ENCODE peak calls at places on chromosomes 13 and 19, in seven cellular contexts. Z, R, J, G, P, B and Y are unnamed samples.

GRCh38 chr13:113641426-113641825 is 16.6 kb downstream of the ATP4B start:
- DNase-seq in G (no peak), Z (no peak), R (no peak), P (peak), B (peak), J (no peak), Y (no peak)

GRCh38 chr13:80337011-80337688 is 3.8 kb downstream of the SPRY2 start:
- DNase-seq in G (no peak), R (no peak), Z (no peak), J (no peak), B (no peak), P (no peak), Y (peak)

GRCh38 chr19:10211691-10212090 is 16.9 kb upstream of the DNMT1 start:
- DNase-seq in P (no peak), G (no peak), R (no peak), Z (no peak), J (no peak), B (no peak), Y (no peak)

GRCh38 chr13:49560270-49561063 is 24.9 kb downstream of the RCBTB1 start:
- DNase-seq in R (peak), G (peak), P (no peak), Z (peak), J (no peak), B (peak), Y (no peak)

GRCh38 chr19:39407394-39407643 is 672 bp downstream of the ZFP36 start:
- DNase-seq in G (no peak), B (no peak), Z (peak), R (no peak), J (no peak), P (no peak), Y (no peak)

GRCh38 chr19:10269333-10270179 is 1.4 kb upstream of the ICAM1 start:
- DNase-seq in R (peak), J (peak), Z (peak), G (no peak), B (peak), P (peak), Y (peak)

GRCh38 chr13:27353166-27353583 is 71.2 kb upstream of the GTF3A start:
- DNase-seq in G (no peak), R (no peak), P (no peak), B (no peak), Z (no peak), J (no peak), Y (no peak)

GRCh38 chr19:49157445-49158224 is at the start of gene TRPM4:
- DNase-seq in R (peak), J (peak), B (peak), P (peak), G (peak), Z (peak), Y (peak)

GRCh38 chr19:1452802-1453524 is 3.0 kb downstream of the APC2 start:
- DNase-seq in R (no peak), Z (no peak), B (no peak), P (no peak), G (no peak), J (no peak), Y (no peak)

GRCh38 chr19:46410205-46411087 is 2.9 kb downstream of the CCDC8 start:
- DNase-seq in B (no peak), G (no peak), Z (no peak), P (no peak), J (no peak), R (no peak), Y (no peak)

GRCh38 chr13:41470187-41470586 is 12.8 kb downstream of the RGCC start:
- DNase-seq in P (no peak), Z (no peak), J (no peak), R (no peak), G (no peak), B (no peak), Y (no peak)

GRCh38 chr19:55368701-55369563 is 1.3 kb downstream of the IL11 start:
- DNase-seq in G (no peak), P (no peak), B (no peak), R (no peak), J (peak), Z (no peak), Y (peak)

GRCh38 chr13:50280538-50280937 is 265.3 kb downstream of the KCNRG start:
- DNase-seq in B (no peak), G (no peak), Z (no peak), J (no peak), P (no peak), R (no peak), Y (no peak)

GRCh38 chr13:95275322-95276118 is 25.7 kb downstream of the ABCC4 start:
- DNase-seq in B (peak), Z (peak), J (no peak), P (no peak), G (no peak), R (no peak), Y (no peak)

GRCh38 chr13:60583196-60583908 is 186.3 kb downstream of the TDRD3 start:
- DNase-seq in R (no peak), P (peak), J (no peak), Z (no peak), G (no peak), B (no peak), Y (no peak)

GRCh38 chr13:31982540-31982939 is 49.0 kb upstream of the FRY start:
- DNase-seq in R (peak), P (peak), B (peak), J (no peak), G (peak), Z (no peak), Y (peak)

GRCh38 chr19:41206456-41206855 is 12.6 kb upstream of the AXL start:
- DNase-seq in B (no peak), R (no peak), Z (no peak), P (no peak), G (no peak), J (no peak), Y (no peak)
- TF ChIP-seq EP300 in B (no peak), R (no peak), Z (no peak), P (no peak), G (no peak), J (no peak), Y (no peak)

DNA sequence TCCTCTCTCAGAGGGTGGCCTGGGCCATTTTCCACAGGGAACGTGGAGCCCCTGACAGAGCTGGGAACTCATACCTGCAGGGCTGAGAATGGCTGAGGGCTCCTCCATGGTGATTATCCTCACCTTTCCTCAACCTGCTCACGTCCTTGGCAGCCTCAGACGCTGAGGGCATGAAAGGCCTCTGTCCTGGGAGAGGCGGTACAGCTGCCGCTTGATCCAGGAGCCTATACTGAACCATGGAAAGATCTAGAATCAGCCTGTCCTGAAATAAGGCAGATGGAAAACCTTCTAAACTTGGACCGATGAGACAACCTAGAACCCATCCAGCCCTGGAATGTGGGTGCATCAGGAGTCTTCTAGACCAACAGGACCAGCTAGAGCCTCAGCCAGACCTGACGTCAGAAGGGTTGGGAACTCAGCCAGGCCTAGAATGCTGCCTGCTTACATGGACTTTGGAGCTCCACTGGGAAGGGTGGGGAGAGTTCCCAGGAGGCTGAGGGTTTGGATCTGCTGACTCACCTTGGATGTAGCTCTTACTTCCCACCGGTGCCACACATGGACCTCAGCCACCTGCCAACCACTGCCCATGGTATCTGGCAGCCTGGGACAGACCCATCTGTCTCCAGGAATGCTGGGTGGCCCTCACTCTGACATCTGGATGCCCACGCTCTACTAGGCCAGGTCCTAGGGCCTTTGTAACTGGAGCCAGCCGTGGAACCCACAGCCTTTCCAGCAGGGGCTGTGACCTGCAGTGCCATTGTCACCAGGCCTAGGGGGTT is 7.5 kb downstream of the KCTD15 start:
- DNase-seq in J (no peak), P (peak), Z (peak), R (no peak), G (peak), B (peak), Y (no peak)
- TF ChIP-seq EP300 in J (no peak), P (no peak), Z (no peak), R (no peak), G (no peak), B (no peak), Y (no peak)

GRCh38 chr13:93621966-93622365 is 395.4 kb downstream of the GPC6 start:
- DNase-seq in J (no peak), B (no peak), R (no peak), P (no peak), Z (no peak), G (no peak), Y (no peak)

GRCh38 chr13:93628136-93628535 is 401.5 kb downstream of the GPC6 start:
- DNase-seq in G (no peak), R (no peak), P (no peak), B (no peak), J (no peak), Z (no peak), Y (peak)

GRCh38 chr13:93625536-93625935 is 398.9 kb downstream of the GPC6 start:
- DNase-seq in Z (no peak), B (no peak), G (no peak), R (no peak), P (no peak), J (no peak), Y (no peak)

GRCh38 chr13:93621051-93621450 is 394.4 kb downstream of the GPC6 start:
- DNase-seq in G (no peak), Z (no peak), P (no peak), J (no peak), R (no peak), B (no peak), Y (no peak)

GRCh38 chr13:93624371-93624777 is 397.8 kb downstream of the GPC6 start:
- DNase-seq in R (no peak), Z (no peak), G (no peak), J (no peak), B (no peak), P (no peak), Y (no peak)
- TF ChIP-seq EP300 in R (no peak), Z (no peak), G (no peak), J (no peak), B (no peak), P (no peak), Y (no peak)

DNA sequence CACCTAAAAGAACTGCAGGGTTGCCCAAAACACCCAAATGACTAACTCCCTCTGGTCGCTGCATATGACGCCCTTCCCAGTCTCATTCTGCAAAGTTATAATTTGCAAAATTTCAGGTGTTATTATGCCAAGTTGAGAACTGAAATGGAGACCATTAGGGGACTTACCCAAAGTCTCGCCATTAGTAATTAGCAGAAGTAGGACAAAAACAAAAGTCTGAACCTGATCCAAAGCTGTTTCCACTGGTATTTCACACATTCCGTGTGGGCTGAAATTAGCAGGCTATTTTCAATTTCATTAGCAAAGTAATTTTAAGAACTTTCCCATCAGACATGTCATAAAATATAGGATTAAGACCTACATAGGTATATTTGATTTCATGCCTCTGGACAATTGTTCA is 6.8 kb downstream of the RUBCNL start:
- DNase-seq in J (no peak), P (no peak), G (no peak), R (no peak), B (no peak), Z (no peak), Y (no peak)
- TF ChIP-seq EP300 in J (no peak), P (no peak), G (no peak), R (no peak), B (no peak), Z (no peak), Y (no peak)

GRCh38 chr19:34481861-34482379 is 362 bp downstream of the WTIP start:
- DNase-seq in Z (peak), R (no peak), P (no peak), J (no peak), B (no peak), G (peak), Y (peak)

GRCh38 chr19:34479396-34479795 is 2.2 kb upstream of the WTIP start:
- DNase-seq in P (no peak), B (no peak), G (no peak), J (no peak), R (no peak), Z (no peak), Y (no peak)

GRCh38 chr19:34482380-34483250 is 1.1 kb downstream of the WTIP start:
- DNase-seq in G (peak), R (no peak), Z (no peak), B (no peak), P (no peak), J (no peak), Y (peak)

GRCh38 chr19:34480491-34480890 is 1.1 kb upstream of the WTIP start:
- DNase-seq in J (no peak), P (no peak), B (no peak), R (no peak), Z (peak), G (no peak), Y (no peak)

GRCh38 chr19:34480971-34481821 is at the start of gene WTIP:
- DNase-seq in B (peak), G (peak), J (no peak), Z (peak), R (peak), P (peak), Y (peak)
- TF ChIP-seq EP300 in B (no peak), G (no peak), J (no peak), Z (no peak), R (no peak), P (no peak), Y (peak)

DNA sequence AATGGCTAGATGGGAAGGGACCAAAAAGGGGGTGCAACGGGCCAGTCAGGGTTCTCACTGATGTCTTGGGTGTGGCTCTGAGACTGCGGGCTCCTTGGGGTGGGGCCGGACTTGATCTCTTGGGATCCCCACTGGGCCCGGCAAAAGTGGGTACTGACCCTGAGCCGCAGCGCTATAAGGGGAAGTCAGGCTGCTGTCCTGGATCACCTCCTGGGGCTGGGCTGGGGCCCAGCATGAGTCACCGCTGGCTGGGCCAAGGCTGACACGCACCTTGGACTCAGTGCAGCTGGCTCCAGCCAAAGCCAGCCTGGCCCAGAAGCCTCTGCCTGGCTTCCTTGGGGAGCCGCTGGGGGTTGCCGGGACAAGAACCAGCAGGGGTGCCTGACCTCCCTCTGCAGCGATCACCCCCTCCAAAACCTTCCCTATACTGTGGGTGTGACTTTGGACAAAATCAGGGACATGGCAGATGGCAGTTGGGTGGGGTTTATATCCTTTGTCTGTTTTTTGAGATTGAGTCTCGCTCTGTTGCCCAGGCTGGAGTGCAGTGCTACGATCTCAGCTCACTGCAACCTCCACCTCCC is 614 bp upstream of the IQCN start:
- DNase-seq in B (peak), J (peak), G (peak), Z (peak), P (peak), R (peak), Y (no peak)
- TF ChIP-seq EP300 in B (peak), J (peak), G (no peak), Z (peak), P (peak), R (no peak), Y (peak)

DNA sequence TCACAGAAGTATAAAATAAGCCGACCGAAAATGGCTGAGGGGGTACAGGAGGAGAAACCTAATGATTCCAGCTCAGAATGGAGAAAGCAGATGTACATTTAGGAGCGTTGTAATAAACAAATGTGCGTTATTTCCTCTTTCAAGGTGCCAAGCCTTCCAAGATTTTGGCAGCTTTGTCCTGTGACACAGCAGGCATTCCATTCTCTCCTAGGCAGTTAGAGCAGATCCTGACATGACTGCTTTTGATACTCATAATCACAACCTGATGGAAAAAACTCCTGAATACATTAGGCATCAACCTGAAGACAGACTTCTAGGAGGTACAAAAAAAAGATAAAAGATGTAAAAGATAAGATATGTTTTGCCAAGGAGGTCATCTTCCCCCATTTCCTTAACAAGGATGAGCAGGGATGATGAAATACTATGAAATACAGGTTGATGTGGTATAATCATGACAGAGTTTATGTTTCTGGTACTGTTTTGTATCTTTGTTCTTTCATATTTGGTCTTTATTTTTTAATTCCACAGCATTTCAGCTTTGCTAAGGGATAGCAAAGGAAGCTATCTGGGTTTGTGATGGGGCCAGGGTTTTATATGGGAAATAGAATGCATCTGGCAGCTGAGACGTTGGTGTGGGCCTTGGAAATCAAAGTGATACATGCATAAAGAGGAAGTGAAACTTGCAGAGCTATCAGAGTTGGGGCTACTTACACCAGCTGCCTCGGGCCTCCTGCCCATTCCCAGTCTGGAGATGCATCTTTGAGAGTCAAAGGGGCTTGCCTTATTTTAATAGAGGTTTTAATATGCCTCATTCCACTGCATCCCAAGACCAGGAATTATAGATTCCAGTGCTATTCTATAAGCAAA is 222.5 kb downstream of the OXGR1 start:
- DNase-seq in P (no peak), J (no peak), B (no peak), R (no peak), G (no peak), Z (no peak), Y (no peak)
- TF ChIP-seq EP300 in P (no peak), J (peak), B (no peak), R (no peak), G (no peak), Z (no peak), Y (no peak)

GRCh38 chr13:98310485-98311199 is 133.6 kb upstream of the RNF113B start:
- DNase-seq in B (no peak), P (no peak), Z (no peak), R (no peak), J (no peak), G (no peak), Y (no peak)
- TF ChIP-seq EP300 in B (no peak), P (no peak), Z (no peak), R (no peak), J (no peak), G (no peak), Y (no peak)

GRCh38 chr13:24274452-24274971 is 34.9 kb upstream of the C1QTNF9 start:
- DNase-seq in R (peak), B (peak), Z (peak), J (no peak), G (no peak), P (no peak), Y (no peak)
- TF ChIP-seq EP300 in R (no peak), B (no peak), Z (no peak), J (no peak), G (no peak), P (no peak), Y (no peak)